ENCODE peak calls at places on chromosome 22, in four cellular contexts. One of them, this sample, is unnamed.

GRCh38 chr22:22207845-22208564 is 36.6 kb upstream of the VPREB1 start:
- DNase-seq in prostate gland: peak; percentile 20
- DNase-seq in IMR-90: peak; percentile 70
- DNase-seq in HL-60: peak; percentile 89
- DNase-seq in this sample: peak; percentile 37

GRCh38 chr22:24186892-24187670 is 5.8 kb downstream of the SUSD2 start:
- DNase-seq in HL-60: no peak
- DNase-seq in IMR-90: no peak
- DNase-seq in prostate gland: no peak
- DNase-seq in this sample: no peak

GRCh38 chr22:24445481-24446290 is 18.3 kb downstream of the ADORA2A start:
- DNase-seq in IMR-90: no peak
- DNase-seq in prostate gland: no peak
- DNase-seq in HL-60: no peak
- DNase-seq in this sample: no peak

GRCh38 chr22:24532075-24532474 is 22.9 kb downstream of the GUCD1 start:
- DNase-seq in IMR-90: no peak
- DNase-seq in prostate gland: peak; percentile 32
- DNase-seq in HL-60: no peak
- DNase-seq in this sample: no peak

GRCh38 chr22:35656284-35656752 is 8.1 kb downstream of the APOL6 start:
- DNase-seq in HL-60: no peak
- DNase-seq in prostate gland: no peak
- DNase-seq in IMR-90: no peak
- DNase-seq in this sample: no peak

GRCh38 chr22:17951315-17951714 is 73.0 kb downstream of the MICAL3 start:
- DNase-seq in prostate gland: no peak
- DNase-seq in HL-60: no peak
- DNase-seq in IMR-90: no peak
- DNase-seq in this sample: no peak

GRCh38 chr22:47837703-47838102 is 1075.3 kb downstream of the TBC1D22A start:
- DNase-seq in IMR-90: no peak
- DNase-seq in HL-60: peak; percentile 11
- DNase-seq in prostate gland: no peak
- DNase-seq in this sample: no peak

GRCh38 chr22:40654522-40655167 is 18.1 kb upstream of the MRTFA start:
- DNase-seq in prostate gland: peak; percentile 38
- DNase-seq in IMR-90: peak; percentile 83
- DNase-seq in HL-60: no peak
- DNase-seq in this sample: no peak

GRCh38 chr22:26429458-26430238 is 588 bp downstream of the ASPHD2 start:
- DNase-seq in prostate gland: no peak
- DNase-seq in IMR-90: no peak
- DNase-seq in HL-60: no peak
- DNase-seq in this sample: peak; percentile 11

GRCh38 chr22:40595497-40596234 is 40.9 kb downstream of the MRTFA start:
- DNase-seq in prostate gland: no peak
- DNase-seq in IMR-90: no peak
- DNase-seq in HL-60: peak; percentile 5
- DNase-seq in this sample: no peak

GRCh38 chr22:49356428-49356827 is 471.2 kb downstream of the BRD1 start:
- DNase-seq in prostate gland: no peak
- DNase-seq in IMR-90: no peak
- DNase-seq in HL-60: no peak
- DNase-seq in this sample: no peak

GRCh38 chr22:39311592-39312400 is 7.6 kb downstream of the RPL3 start:
- DNase-seq in IMR-90: no peak
- DNase-seq in prostate gland: no peak
- DNase-seq in HL-60: peak; percentile 32
- DNase-seq in this sample: no peak

GRCh38 chr22:38996105-38996504 is 14.0 kb downstream of the APOBEC3B start:
- DNase-seq in IMR-90: no peak
- DNase-seq in prostate gland: no peak
- DNase-seq in HL-60: no peak
- DNase-seq in this sample: no peak

GRCh38 chr22:24553597-24554315 is 1.2 kb downstream of the GUCD1 start:
- DNase-seq in prostate gland: peak; percentile 36
- DNase-seq in IMR-90: peak; percentile 40
- DNase-seq in HL-60: peak; percentile 32
- DNase-seq in this sample: no peak

GRCh38 chr22:38955926-38956325 is 1.5 kb upstream of the APOBEC3A start:
- DNase-seq in HL-60: no peak
- DNase-seq in prostate gland: no peak
- DNase-seq in IMR-90: no peak
- DNase-seq in this sample: no peak

GRCh38 chr22:39205344-39206021 is 39.3 kb downstream of the PDGFB start:
- DNase-seq in prostate gland: no peak
- DNase-seq in IMR-90: peak; percentile 78
- DNase-seq in HL-60: no peak
- DNase-seq in this sample: no peak

GRCh38 chr22:47605441-47605840 is 843.0 kb downstream of the TBC1D22A start:
- DNase-seq in IMR-90: no peak
- DNase-seq in prostate gland: no peak
- DNase-seq in HL-60: no peak
- DNase-seq in this sample: no peak

GRCh38 chr22:39496131-39496838 is 5.8 kb upstream of the MIEF1 start:
- DNase-seq in IMR-90: peak; percentile 57
- DNase-seq in HL-60: peak; percentile 89
- DNase-seq in prostate gland: peak; percentile 56
- DNase-seq in this sample: no peak

GRCh38 chr22:45887202-45888131 is 89.5 kb downstream of the WNT7B start:
- DNase-seq in HL-60: no peak
- DNase-seq in IMR-90: no peak
- DNase-seq in prostate gland: peak; percentile 84
- DNase-seq in this sample: no peak

GRCh38 chr22:46797355-46797754 is 34.9 kb downstream of the TBC1D22A start:
- DNase-seq in HL-60: peak; percentile 18
- DNase-seq in IMR-90: peak; percentile 55
- DNase-seq in prostate gland: no peak
- DNase-seq in this sample: peak; percentile 31

GRCh38 chr22:49670610-49671330 is 156.9 kb downstream of the BRD1 start:
- DNase-seq in HL-60: no peak
- DNase-seq in prostate gland: no peak
- DNase-seq in IMR-90: no peak
- DNase-seq in this sample: no peak

GRCh38 chr22:50672041-50672440 is 582 bp upstream of the SHANK3 start:
- DNase-seq in HL-60: no peak
- DNase-seq in prostate gland: no peak
- DNase-seq in IMR-90: no peak
- DNase-seq in this sample: no peak

GRCh38 chr22:49080631-49081030 is 747.0 kb downstream of the BRD1 start:
- DNase-seq in HL-60: no peak
- DNase-seq in IMR-90: no peak
- DNase-seq in prostate gland: no peak
- DNase-seq in this sample: no peak

GRCh38 chr22:25402501-25403283 is 161.8 kb upstream of the GRK3 start:
- DNase-seq in IMR-90: peak; percentile 59
- DNase-seq in prostate gland: peak; percentile 41
- DNase-seq in HL-60: no peak
- DNase-seq in this sample: no peak

GRCh38 chr22:50008151-50009040 is 4.2 kb downstream of the IL17REL start:
- DNase-seq in HL-60: no peak
- DNase-seq in IMR-90: no peak
- DNase-seq in prostate gland: peak; percentile 54
- DNase-seq in this sample: no peak

GRCh38 chr22:16695261-16695660 is 102.7 kb upstream of the CCT8L2 start:
- DNase-seq in IMR-90: no peak
- DNase-seq in prostate gland: no peak
- DNase-seq in HL-60: no peak
- DNase-seq in this sample: no peak

GRCh38 chr22:31486951-31487350 is 2.7 kb downstream of the EIF4ENIF1 start:
- DNase-seq in HL-60: no peak
- DNase-seq in prostate gland: no peak
- DNase-seq in IMR-90: no peak
- DNase-seq in this sample: no peak

GRCh38 chr22:19989725-19990067 is 26.9 kb downstream of the ARVCF start:
- DNase-seq in IMR-90: no peak
- DNase-seq in prostate gland: no peak
- DNase-seq in HL-60: no peak
- DNase-seq in this sample: no peak
- H3K27ac ChIP-seq in IMR-90: no peak overlapping the region
- H3K27ac ChIP-seq in prostate gland: no peak overlapping the region
- H3K27ac ChIP-seq in HL-60: no peak overlapping the region
- H3K27ac ChIP-seq in this sample: no peak overlapping the region

DNA sequence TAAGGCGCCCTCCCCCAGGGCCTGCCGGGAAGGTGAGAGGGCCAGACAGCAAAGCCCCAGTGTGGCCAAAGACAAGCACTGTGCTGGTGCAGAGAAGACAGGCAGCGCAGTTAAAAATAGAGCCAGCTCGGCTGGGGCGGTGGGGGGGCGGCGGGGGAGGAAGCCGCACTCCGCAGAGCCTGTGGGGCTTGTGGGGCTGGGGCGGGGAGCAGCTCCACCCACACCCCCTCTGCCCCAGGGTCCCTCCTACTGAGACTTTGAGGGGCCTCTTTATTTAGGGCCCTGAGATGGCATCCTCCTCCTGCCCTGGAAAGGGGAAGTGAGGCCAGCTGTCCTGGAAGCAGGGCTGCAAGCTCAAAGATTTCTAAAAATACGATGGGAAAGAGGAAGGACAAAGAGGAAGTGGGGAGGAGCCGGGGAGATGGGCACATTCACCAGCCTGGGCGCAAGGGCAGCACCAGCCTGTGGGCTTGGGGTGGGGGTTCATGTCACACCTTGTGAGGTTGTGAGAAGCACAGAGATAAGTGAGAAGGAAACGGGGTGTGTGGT is 2.6 kb downstream of the CYTH4 start:
- DNase-seq in prostate gland: no peak
- DNase-seq in HL-60: peak; percentile 99
- DNase-seq in IMR-90: no peak
- DNase-seq in this sample: peak; percentile 39
- H3K27ac ChIP-seq in prostate gland: no peak overlapping the region
- H3K27ac ChIP-seq in HL-60: peak overlapping the region; percentile 86
- H3K27ac ChIP-seq in IMR-90: no peak overlapping the region
- H3K27ac ChIP-seq in this sample: peak overlapping the region; percentile 80

GRCh38 chr22:29146771-29147170 is 58.9 kb upstream of the EMID1 start:
- DNase-seq in prostate gland: no peak
- DNase-seq in HL-60: no peak
- DNase-seq in IMR-90: no peak
- DNase-seq in this sample: no peak

GRCh38 chr22:29146101-29146560 is 59.6 kb upstream of the EMID1 start:
- DNase-seq in IMR-90: no peak
- DNase-seq in prostate gland: no peak
- DNase-seq in HL-60: no peak
- DNase-seq in this sample: no peak

GRCh38 chr22:29145321-29146072 is 60.2 kb upstream of the EMID1 start:
- DNase-seq in prostate gland: peak; percentile 30
- DNase-seq in HL-60: no peak
- DNase-seq in IMR-90: no peak
- DNase-seq in this sample: no peak

GRCh38 chr22:29143848-29144785 is 61.6 kb upstream of the EMID1 start:
- DNase-seq in HL-60: peak; percentile 26
- DNase-seq in prostate gland: no peak
- DNase-seq in IMR-90: no peak
- DNase-seq in this sample: no peak

GRCh38 chr22:29144786-29145160 is 60.9 kb upstream of the EMID1 start:
- DNase-seq in prostate gland: peak; percentile 46
- DNase-seq in HL-60: no peak
- DNase-seq in IMR-90: no peak
- DNase-seq in this sample: no peak
- H3K27ac ChIP-seq in prostate gland: peak overlapping the region; percentile 55
- H3K27ac ChIP-seq in HL-60: no peak overlapping the region
- H3K27ac ChIP-seq in IMR-90: no peak overlapping the region
- H3K27ac ChIP-seq in this sample: no peak overlapping the region

GRCh38 chr22:37525073-37525745 is 6.0 kb upstream of the CARD10 start:
- DNase-seq in HL-60: no peak
- DNase-seq in prostate gland: no peak
- DNase-seq in IMR-90: peak; percentile 84
- DNase-seq in this sample: no peak
- H3K27ac ChIP-seq in HL-60: no peak overlapping the region
- H3K27ac ChIP-seq in prostate gland: no peak overlapping the region
- H3K27ac ChIP-seq in IMR-90: peak overlapping the region; percentile 93
- H3K27ac ChIP-seq in this sample: no peak overlapping the region

GRCh38 chr22:42856865-42857704 is at the start of gene ARFGAP3:
- DNase-seq in prostate gland: peak; percentile 94
- DNase-seq in IMR-90: peak; percentile 91
- DNase-seq in HL-60: peak; percentile 84
- DNase-seq in this sample: peak; percentile 88

GRCh38 chr22:42856179-42856864 is 751 bp downstream of the ARFGAP3 start:
- DNase-seq in HL-60: peak; percentile 9
- DNase-seq in prostate gland: peak; percentile 40
- DNase-seq in IMR-90: peak; percentile 22
- DNase-seq in this sample: peak; percentile 70

GRCh38 chr22:42855726-42856125 is 1.3 kb downstream of the ARFGAP3 start:
- DNase-seq in HL-60: no peak
- DNase-seq in prostate gland: no peak
- DNase-seq in IMR-90: no peak
- DNase-seq in this sample: no peak

GRCh38 chr22:42857845-42858481 is 890 bp upstream of the ARFGAP3 start:
- DNase-seq in HL-60: no peak
- DNase-seq in prostate gland: no peak
- DNase-seq in IMR-90: no peak
- DNase-seq in this sample: no peak

DNA sequence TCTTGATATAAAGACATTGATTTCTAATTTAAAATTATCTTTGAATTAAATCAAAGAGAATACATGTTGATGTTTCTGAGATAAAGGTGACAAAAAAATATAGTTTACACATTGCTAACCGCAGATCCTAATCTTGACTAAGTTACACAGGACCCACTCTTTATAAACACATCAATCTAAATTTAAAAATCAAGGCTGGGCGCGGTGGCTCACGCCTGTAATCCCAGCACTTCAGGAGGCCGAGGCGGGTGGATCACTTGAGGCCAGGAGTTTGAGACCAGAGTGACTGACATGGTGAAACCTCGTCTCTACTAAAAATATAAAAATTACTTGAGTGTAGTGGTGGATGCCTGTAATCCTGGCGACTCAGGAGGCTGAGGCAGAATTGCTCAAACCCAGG is 1.9 kb downstream of the ARFGAP3 start:
- DNase-seq in IMR-90: no peak
- DNase-seq in HL-60: no peak
- DNase-seq in prostate gland: no peak
- DNase-seq in this sample: no peak
- H3K27ac ChIP-seq in IMR-90: no peak overlapping the region
- H3K27ac ChIP-seq in HL-60: no peak overlapping the region
- H3K27ac ChIP-seq in prostate gland: peak overlapping the region; percentile 99
- H3K27ac ChIP-seq in this sample: no peak overlapping the region

DNA sequence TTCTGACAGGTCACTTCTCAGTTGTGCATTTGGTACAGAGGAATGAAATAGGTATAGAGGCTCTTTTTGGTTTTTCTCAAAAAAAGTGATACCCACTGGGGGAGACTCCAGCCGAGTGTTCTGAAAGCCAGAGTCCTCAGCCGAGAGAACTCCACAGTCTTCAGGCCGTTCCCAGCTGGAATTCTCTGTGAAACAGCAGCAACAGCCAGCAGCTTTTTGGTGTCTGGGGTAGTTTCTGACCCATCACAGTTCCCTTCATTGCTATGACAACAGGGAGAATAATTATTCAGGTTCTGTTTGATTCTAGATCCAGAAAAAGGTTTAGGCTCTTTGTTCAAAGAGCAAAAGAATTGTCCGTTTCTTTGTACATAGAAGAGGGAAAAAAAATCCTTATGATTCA is 84.6 kb downstream of the C22orf31 start:
- DNase-seq in IMR-90: no peak
- DNase-seq in prostate gland: no peak
- DNase-seq in HL-60: no peak
- DNase-seq in this sample: no peak
- H3K27ac ChIP-seq in IMR-90: no peak overlapping the region
- H3K27ac ChIP-seq in prostate gland: peak overlapping the region; percentile 29
- H3K27ac ChIP-seq in HL-60: no peak overlapping the region
- H3K27ac ChIP-seq in this sample: no peak overlapping the region

GRCh38 chr22:44362249-44363040 is 49.7 kb upstream of the SHISAL1 start:
- DNase-seq in IMR-90: peak; percentile 52
- DNase-seq in HL-60: no peak
- DNase-seq in prostate gland: no peak
- DNase-seq in this sample: no peak
- H3K27ac ChIP-seq in IMR-90: peak overlapping the region; percentile 96
- H3K27ac ChIP-seq in HL-60: no peak overlapping the region
- H3K27ac ChIP-seq in prostate gland: no peak overlapping the region
- H3K27ac ChIP-seq in this sample: no peak overlapping the region

This sample was measured in CD4-positive, CD25-positive, alpha-beta regulatory T cell.